ENCODE peak calls at places on chromosome 6, in five cellular contexts. W is RWPE1, C is spleen, E is RWPE2, U is GM13977. R is an unnamed sample.

GRCh38 chr6:157194643-157195042 is 128.7 kb downstream of the TMEM242 start:
- DNase-seq in C (no peak), W (no peak), E (no peak), U (no peak), R (no peak)

GRCh38 chr6:21885532-21886089 is 292.1 kb downstream of the SOX4 start:
- DNase-seq in C (no peak), W (peak), U (no peak), E (peak), R (no peak)

GRCh38 chr6:50145125-50145524 is 95.4 kb upstream of the DEFB112 start:
- DNase-seq in U (no peak), C (no peak), W (no peak), E (no peak), R (no peak)

GRCh38 chr6:153449279-153449678 is 318.2 kb upstream of the RGS17 start:
- DNase-seq in E (no peak), C (no peak), W (no peak), U (no peak), R (no peak)

GRCh38 chr6:72813807-72814596 is 192.1 kb downstream of the KCNQ5 start:
- DNase-seq in C (no peak), U (no peak), W (no peak), E (no peak), R (no peak)

GRCh38 chr6:54717849-54718455 is 128.6 kb upstream of the FAM83B start:
- DNase-seq in W (peak), E (no peak), U (peak), C (no peak), R (no peak)

GRCh38 chr6:1063671-1064355 is 248.1 kb upstream of the FOXQ1 start:
- DNase-seq in W (peak), E (no peak), C (no peak), U (no peak), R (no peak)

GRCh38 chr6:134177236-134177635 is 124.8 kb upstream of the SLC2A12 start:
- DNase-seq in W (no peak), E (no peak), U (no peak), C (no peak), R (no peak)

GRCh38 chr6:123589317-123589716 is 47.4 kb downstream of the TRDN start:
- DNase-seq in E (no peak), W (no peak), U (no peak), C (no peak), R (no peak)

GRCh38 chr6:88728756-88729155 is 234.7 kb downstream of the RNGTT start:
- DNase-seq in E (no peak), W (no peak), U (no peak), C (no peak), R (peak)

GRCh38 chr6:159692303-159693127 is 526 bp downstream of the SOD2 start:
- DNase-seq in W (peak), C (peak), E (peak), U (peak), R (no peak)

GRCh38 chr6:28488916-28489365 is 26.7 kb downstream of the GPX6 start:
- DNase-seq in U (no peak), W (no peak), E (no peak), C (no peak), R (no peak)

GRCh38 chr6:47648031-47648430 is 50.3 kb upstream of the ADGRF4 start:
- DNase-seq in E (no peak), C (no peak), W (no peak), U (no peak), R (no peak)

GRCh38 chr6:32439708-32440214 is at the start of gene HLA-DRA:
- DNase-seq in C (no peak), E (no peak), W (peak), U (peak), R (no peak)

GRCh38 chr6:1584996-1585668 is 24.6 kb upstream of the FOXC1 start:
- DNase-seq in E (no peak), U (no peak), C (no peak), W (no peak), R (no peak)

GRCh38 chr6:74715362-74716068 is 490.3 kb downstream of the COL12A1 start:
- DNase-seq in W (peak), U (no peak), C (no peak), E (no peak), R (no peak)

GRCh38 chr6:5004373-5005037 is 668 bp upstream of the RPP40 start:
- DNase-seq in U (no peak), C (no peak), E (no peak), W (no peak), R (no peak)

GRCh38 chr6:36959555-36960250 is 5.2 kb downstream of the PI16 start:
- DNase-seq in U (no peak), C (peak), E (no peak), W (no peak), R (peak)

GRCh38 chr6:24004659-24005058 is 121.4 kb upstream of the NRSN1 start:
- DNase-seq in U (no peak), C (no peak), W (no peak), E (no peak), R (no peak)
- TF ChIP-seq CTCF in U (no peak), C (no peak), W (no peak), E (no peak), R (peak)

DNA sequence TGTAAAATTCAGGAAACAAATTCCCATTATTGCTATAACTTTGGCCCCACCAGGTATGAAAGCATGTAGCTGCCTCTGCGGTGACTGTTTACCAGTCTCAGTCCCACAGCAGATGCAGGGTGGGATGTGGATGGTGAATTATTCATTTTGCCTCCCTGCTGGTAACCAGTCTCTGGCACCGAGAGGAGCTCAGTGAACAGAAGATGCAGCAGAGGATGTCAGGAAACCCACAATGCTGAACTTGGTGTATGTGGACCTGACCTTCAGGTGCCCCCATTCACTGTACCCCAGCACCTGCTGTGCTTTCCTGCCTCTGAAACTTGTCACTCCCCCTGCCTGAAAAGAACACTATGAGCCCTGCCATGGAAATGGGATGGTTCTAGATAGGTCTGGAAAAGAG is 8.9 kb upstream of the METTL24 start:
- DNase-seq in W (no peak), U (no peak), C (no peak), E (no peak), R (no peak)
- TF ChIP-seq CTCF in W (no peak), U (no peak), C (no peak), E (no peak), R (no peak)

DNA sequence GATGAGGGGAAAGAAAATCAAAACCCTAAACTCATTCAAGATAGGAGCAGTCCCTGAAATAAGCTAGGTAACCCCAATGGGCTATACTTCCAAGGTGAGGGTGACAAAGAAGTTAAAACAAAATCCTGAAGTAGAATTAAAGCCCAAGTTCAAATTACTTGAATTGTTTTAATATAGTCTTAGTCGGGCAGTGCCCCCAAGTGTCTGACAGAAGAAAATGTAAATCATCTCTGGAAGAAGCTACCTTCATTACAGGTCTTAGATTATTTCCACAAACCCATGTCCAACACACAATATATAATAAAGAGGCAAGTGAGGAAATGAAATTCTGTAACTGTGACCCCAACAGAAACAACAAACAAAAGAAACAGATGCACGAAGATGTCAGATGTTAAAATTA is 36.8 kb upstream of the L3MBTL3 start:
- DNase-seq in W (no peak), U (no peak), E (no peak), C (no peak), R (no peak)
- TF ChIP-seq CTCF in W (no peak), U (no peak), E (peak), C (no peak), R (peak)

GRCh38 chr6:152201134-152201533 is 393.7 kb downstream of the ESR1 start:
- DNase-seq in C (no peak), W (no peak), E (no peak), U (no peak), R (no peak)
- TF ChIP-seq CTCF in C (no peak), W (no peak), E (no peak), U (no peak), R (no peak)

DNA sequence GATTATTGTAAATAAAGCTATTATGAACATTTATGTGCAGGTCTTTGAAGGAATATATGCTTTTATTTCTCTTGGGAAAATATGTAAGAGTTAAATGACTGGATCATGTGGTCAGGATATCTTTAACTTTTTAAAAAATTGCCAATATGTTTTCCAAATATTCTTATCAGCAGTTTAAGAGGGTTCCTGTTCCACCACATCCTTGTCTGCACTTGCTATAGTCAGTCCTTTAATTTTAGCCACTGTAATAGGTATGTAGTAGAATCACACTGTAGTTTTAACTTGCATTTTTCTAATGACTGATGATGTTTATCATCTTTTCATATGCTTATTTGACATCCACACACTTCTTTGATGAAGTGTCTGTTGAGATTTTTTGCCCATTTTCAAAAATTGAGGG is 23.6 kb upstream of the HIVEP2 start:
- DNase-seq in E (no peak), U (no peak), C (no peak), W (no peak), R (no peak)
- TF ChIP-seq CTCF in E (no peak), U (no peak), C (no peak), W (no peak), R (no peak)

DNA sequence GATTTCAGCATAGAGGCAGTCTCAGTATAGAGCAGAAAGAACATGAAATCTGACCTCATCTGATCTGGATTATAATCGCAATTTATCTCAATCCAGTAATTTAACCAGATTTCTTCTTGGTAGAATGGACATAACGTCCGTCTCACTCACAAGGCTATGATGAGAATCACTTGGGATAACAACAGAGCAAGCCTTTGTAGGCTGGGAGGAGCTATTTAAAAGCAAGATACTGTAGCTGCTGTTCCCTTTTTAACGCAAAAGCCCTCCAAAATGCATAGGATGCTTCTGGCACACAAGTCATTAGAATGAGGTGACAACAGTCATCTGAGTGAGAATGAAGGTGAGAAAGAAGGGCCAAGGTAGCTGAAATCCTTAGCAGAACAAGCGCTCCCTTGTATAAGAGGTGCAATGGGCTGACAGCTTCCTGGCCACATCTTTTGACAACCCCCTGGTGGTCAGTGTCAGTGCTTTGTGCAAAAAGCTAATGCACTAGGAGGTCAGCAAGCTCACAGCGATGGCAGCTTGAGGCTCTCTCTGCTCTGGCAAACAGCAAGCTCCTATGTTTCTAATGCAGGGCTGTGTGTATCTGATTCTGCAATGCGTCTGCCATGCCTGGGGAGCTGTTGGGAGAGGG is 16.4 kb downstream of the METTL24 start:
- DNase-seq in C (no peak), E (no peak), U (no peak), W (no peak), R (no peak)
- TF ChIP-seq CTCF in C (no peak), E (peak), U (no peak), W (no peak), R (peak)

GRCh38 chr6:129621252-129621651 is 88.7 kb downstream of the ARHGAP18 start:
- DNase-seq in U (no peak), C (no peak), E (no peak), W (no peak), R (no peak)
- TF ChIP-seq CTCF in U (peak), C (peak), E (peak), W (no peak), R (peak)

GRCh38 chr6:9539231-9539755 is 875.6 kb downstream of the TFAP2A start:
- DNase-seq in E (no peak), U (no peak), W (no peak), C (no peak), R (no peak)

GRCh38 chr6:9543649-9544048 is 871.2 kb downstream of the TFAP2A start:
- DNase-seq in E (no peak), W (no peak), U (no peak), C (no peak), R (no peak)

GRCh38 chr6:9537381-9537780 is 877.5 kb downstream of the TFAP2A start:
- DNase-seq in W (no peak), E (no peak), U (no peak), C (no peak), R (no peak)

GRCh38 chr6:9540126-9540525 is 874.7 kb downstream of the TFAP2A start:
- DNase-seq in E (no peak), U (no peak), W (no peak), C (no peak), R (no peak)

GRCh38 chr6:9540534-9541126 is 874.2 kb downstream of the TFAP2A start:
- DNase-seq in E (no peak), W (peak), C (no peak), U (peak), R (no peak)
- TF ChIP-seq CTCF in E (peak), W (peak), C (peak), U (peak), R (peak)

DNA sequence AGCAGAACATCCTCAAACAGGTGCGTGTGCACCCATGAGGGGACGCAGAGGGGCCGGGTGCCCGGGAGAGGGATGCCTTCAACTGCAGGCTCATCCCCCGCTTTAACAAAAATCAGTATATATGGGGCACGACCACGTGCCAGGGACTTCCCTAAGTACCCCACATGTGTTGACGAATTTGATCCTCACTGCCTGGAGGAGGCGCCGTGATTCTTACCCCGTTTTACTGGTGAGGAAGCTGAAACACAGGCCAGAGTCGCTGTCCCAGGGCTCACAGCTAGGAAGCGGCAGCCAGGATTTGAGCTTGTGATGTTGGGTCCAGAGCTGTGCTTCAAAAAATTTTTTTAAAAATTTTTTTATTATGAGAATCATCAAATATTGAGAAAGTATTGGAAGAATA is 44.8 kb downstream of the ITPR3 start:
- DNase-seq in C (no peak), E (no peak), U (no peak), W (no peak), R (no peak)
- TF ChIP-seq CTCF in C (no peak), E (no peak), U (no peak), W (no peak), R (peak)

R was measured in chondrocyte.